ENCODE peak calls at places on chromosomes 12 and 14, in nine cellular contexts. N, Q, Y, J, V, K, T, R and X are unnamed samples.

GRCh38 chr14:34098045-34098984 is 147.4 kb upstream of the EGLN3 start:
- DNase-seq in N (peak), Q (peak), Y (peak), J (peak), V (peak), K (peak), T (no peak), R (no peak), X (peak)

GRCh38 chr14:91573528-91573893 is 63.4 kb upstream of the PPP4R3A start:
- DNase-seq in N (no peak), Q (no peak), Y (no peak), J (no peak), V (no peak), K (no peak), T (no peak), R (no peak), X (no peak)

GRCh38 chr12:16112626-16113560 is 164.6 kb downstream of the SLC15A5 start:
- DNase-seq in N (no peak), Q (peak), Y (no peak), J (no peak), V (no peak), K (no peak), T (no peak), R (no peak), X (peak)

GRCh38 chr12:91620949-91621348 is 438.3 kb upstream of the DCN start:
- DNase-seq in N (peak), Q (peak), Y (no peak), J (no peak), V (no peak), K (no peak), T (no peak), R (no peak), X (no peak)

GRCh38 chr12:123634142-123634561 is 523 bp downstream of the GTF2H3 start:
- DNase-seq in N (no peak), Q (no peak), Y (no peak), J (no peak), V (no peak), K (peak), T (no peak), R (no peak), X (no peak)

GRCh38 chr14:47278233-47278842 is 397.1 kb downstream of the MDGA2 start:
- DNase-seq in N (peak), Q (peak), Y (peak), J (peak), V (peak), K (peak), T (no peak), R (no peak), X (peak)

GRCh38 chr12:20369164-20370000 is 1.0 kb downstream of the PDE3A start:
- DNase-seq in N (peak), Q (peak), Y (no peak), J (peak), V (peak), K (peak), T (no peak), R (peak), X (peak)

GRCh38 chr12:46659844-46660243 is 166.0 kb downstream of the SLC38A4 start:
- DNase-seq in N (no peak), Q (peak), Y (no peak), J (no peak), V (no peak), K (no peak), T (no peak), R (no peak), X (peak)

GRCh38 chr14:21070083-21070609 is at the start of gene ARHGEF40:
- DNase-seq in N (peak), Q (peak), Y (no peak), J (no peak), V (peak), K (peak), T (no peak), R (peak), X (no peak)

GRCh38 chr12:89364058-89364457 is 11.8 kb upstream of the DUSP6 start:
- DNase-seq in N (no peak), Q (no peak), Y (no peak), J (no peak), V (no peak), K (no peak), T (no peak), R (no peak), X (no peak)

GRCh38 chr12:52082988-52083637 is 3.6 kb downstream of the SMIM41 start:
- DNase-seq in N (peak), Q (peak), Y (peak), J (peak), V (peak), K (peak), T (no peak), R (peak), X (peak)

GRCh38 chr12:20463920-20464524 is 95.7 kb downstream of the PDE3A start:
- DNase-seq in N (peak), Q (peak), Y (peak), J (peak), V (no peak), K (no peak), T (no peak), R (no peak), X (peak)

GRCh38 chr12:12645485-12645884 is 33.8 kb downstream of the CREBL2 start:
- DNase-seq in N (peak), Q (peak), Y (peak), J (peak), V (no peak), K (no peak), T (no peak), R (no peak), X (peak)

GRCh38 chr14:59155886-59156285 is 32.6 kb upstream of the DAAM1 start:
- DNase-seq in N (no peak), Q (peak), Y (no peak), J (no peak), V (no peak), K (no peak), T (no peak), R (no peak), X (no peak)

GRCh38 chr14:103819503-103820307 is 27.7 kb downstream of the PPP1R13B start:
- DNase-seq in N (no peak), Q (peak), Y (peak), J (no peak), V (peak), K (no peak), T (no peak), R (peak), X (no peak)

GRCh38 chr12:69007166-69007857 is 74.3 kb upstream of the CPM start:
- DNase-seq in N (peak), Q (peak), Y (no peak), J (peak), V (peak), K (peak), T (no peak), R (no peak), X (peak)

GRCh38 chr12:116048886-116049285 is 228.6 kb downstream of the MED13L start:
- DNase-seq in N (no peak), Q (no peak), Y (no peak), J (no peak), V (no peak), K (no peak), T (no peak), R (no peak), X (no peak)

GRCh38 chr14:104133496-104133895 is 4.9 kb upstream of the KIF26A start:
- DNase-seq in N (no peak), Q (no peak), Y (no peak), J (no peak), V (no peak), K (no peak), T (no peak), R (no peak), X (no peak)

GRCh38 chr14:29927596-29928341 is at the start of gene PRKD1:
- DNase-seq in N (peak), Q (peak), Y (peak), J (peak), V (peak), K (peak), T (no peak), R (peak), X (no peak)

GRCh38 chr12:56476143-56476542 is 7.8 kb downstream of the SPRYD4 start:
- DNase-seq in N (no peak), Q (no peak), Y (no peak), J (no peak), V (no peak), K (no peak), T (no peak), R (no peak), X (no peak)

GRCh38 chr12:66497000-66497897 is 181.6 kb downstream of the GRIP1 start:
- DNase-seq in N (no peak), Q (no peak), Y (no peak), J (no peak), V (no peak), K (no peak), T (no peak), R (no peak), X (no peak)

GRCh38 chr12:1047898-1048660 is 57.1 kb downstream of the ERC1 start:
- DNase-seq in N (no peak), Q (no peak), Y (no peak), J (no peak), V (no peak), K (no peak), T (no peak), R (no peak), X (peak)

GRCh38 chr12:92341333-92341691 is 195.7 kb upstream of the BTG1 start:
- DNase-seq in N (no peak), Q (no peak), Y (peak), J (no peak), V (no peak), K (no peak), T (no peak), R (no peak), X (no peak)

GRCh38 chr12:538731-539539 is 79.2 kb downstream of the B4GALNT3 start:
- DNase-seq in N (peak), Q (peak), Y (no peak), J (peak), V (peak), K (peak), T (no peak), R (peak), X (no peak)

GRCh38 chr14:86570371-86570770 is 1040.4 kb downstream of the FLRT2 start:
- DNase-seq in N (no peak), Q (no peak), Y (no peak), J (no peak), V (no peak), K (no peak), T (no peak), R (no peak), X (no peak)

GRCh38 chr14:24246765-24247212 is 4.4 kb upstream of the TINF2 start:
- DNase-seq in N (no peak), Q (peak), Y (no peak), J (no peak), V (no peak), K (no peak), T (no peak), R (no peak), X (no peak)

GRCh38 chr14:52277552-52277951 is 10.1 kb downstream of the PTGDR start:
- DNase-seq in N (no peak), Q (no peak), Y (no peak), J (no peak), V (no peak), K (no peak), T (no peak), R (no peak), X (no peak)

GRCh38 chr14:50801706-50802105 is 29.3 kb downstream of the NIN start:
- DNase-seq in N (peak), Q (peak), Y (no peak), J (no peak), V (no peak), K (no peak), T (no peak), R (no peak), X (no peak)

GRCh38 chr14:53126705-53127104 is 26.4 kb downstream of the DDHD1 start:
- DNase-seq in N (peak), Q (no peak), Y (no peak), J (no peak), V (no peak), K (no peak), T (no peak), R (no peak), X (no peak)

GRCh38 chr14:91280129-91280528 is 35.6 kb upstream of the GPR68 start:
- DNase-seq in N (no peak), Q (no peak), Y (no peak), J (no peak), V (no peak), K (no peak), T (no peak), R (no peak), X (no peak)

GRCh38 chr12:1740161-1740948 is 49.5 kb downstream of the ADIPOR2 start:
- DNase-seq in N (no peak), Q (no peak), Y (no peak), J (no peak), V (no peak), K (no peak), T (no peak), R (no peak), X (no peak)

GRCh38 chr14:102500190-102500661 is 9.3 kb downstream of the ANKRD9 start:
- DNase-seq in N (peak), Q (peak), Y (no peak), J (no peak), V (no peak), K (no peak), T (no peak), R (peak), X (peak)

GRCh38 chr12:69630191-69630590 is 19.5 kb upstream of the LRRC10 start:
- DNase-seq in N (no peak), Q (peak), Y (peak), J (peak), V (no peak), K (no peak), T (no peak), R (no peak), X (peak)

GRCh38 chr12:80776706-80777105 is 60.0 kb downstream of the MYF5 start:
- DNase-seq in N (no peak), Q (no peak), Y (no peak), J (no peak), V (no peak), K (no peak), T (no peak), R (no peak), X (no peak)

GRCh38 chr14:100147691-100148464 is 11.6 kb downstream of the DEGS2 start:
- DNase-seq in N (no peak), Q (no peak), Y (no peak), J (no peak), V (no peak), K (no peak), T (no peak), R (no peak), X (no peak)
- H3K4me3 ChIP-seq in N (no peak), Q (no peak), Y (no peak), J (no peak), V (no peak), K (no peak), T (no peak), R (no peak), X (no peak)

GRCh38 chr12:64631197-64631596 is 20.9 kb downstream of the RASSF3 start:
- DNase-seq in N (no peak), Q (no peak), Y (no peak), J (no peak), V (no peak), K (no peak), T (no peak), R (no peak), X (no peak)

GRCh38 chr12:64621257-64621942 is 11.1 kb downstream of the RASSF3 start:
- DNase-seq in N (peak), Q (peak), Y (no peak), J (no peak), V (no peak), K (no peak), T (peak), R (no peak), X (peak)

GRCh38 chr12:64627781-64628180 is 17.5 kb downstream of the RASSF3 start:
- DNase-seq in N (peak), Q (peak), Y (no peak), J (peak), V (no peak), K (no peak), T (peak), R (no peak), X (no peak)

GRCh38 chr12:64624035-64624434 is 13.7 kb downstream of the RASSF3 start:
- DNase-seq in N (no peak), Q (no peak), Y (no peak), J (no peak), V (no peak), K (no peak), T (no peak), R (no peak), X (no peak)

DNA sequence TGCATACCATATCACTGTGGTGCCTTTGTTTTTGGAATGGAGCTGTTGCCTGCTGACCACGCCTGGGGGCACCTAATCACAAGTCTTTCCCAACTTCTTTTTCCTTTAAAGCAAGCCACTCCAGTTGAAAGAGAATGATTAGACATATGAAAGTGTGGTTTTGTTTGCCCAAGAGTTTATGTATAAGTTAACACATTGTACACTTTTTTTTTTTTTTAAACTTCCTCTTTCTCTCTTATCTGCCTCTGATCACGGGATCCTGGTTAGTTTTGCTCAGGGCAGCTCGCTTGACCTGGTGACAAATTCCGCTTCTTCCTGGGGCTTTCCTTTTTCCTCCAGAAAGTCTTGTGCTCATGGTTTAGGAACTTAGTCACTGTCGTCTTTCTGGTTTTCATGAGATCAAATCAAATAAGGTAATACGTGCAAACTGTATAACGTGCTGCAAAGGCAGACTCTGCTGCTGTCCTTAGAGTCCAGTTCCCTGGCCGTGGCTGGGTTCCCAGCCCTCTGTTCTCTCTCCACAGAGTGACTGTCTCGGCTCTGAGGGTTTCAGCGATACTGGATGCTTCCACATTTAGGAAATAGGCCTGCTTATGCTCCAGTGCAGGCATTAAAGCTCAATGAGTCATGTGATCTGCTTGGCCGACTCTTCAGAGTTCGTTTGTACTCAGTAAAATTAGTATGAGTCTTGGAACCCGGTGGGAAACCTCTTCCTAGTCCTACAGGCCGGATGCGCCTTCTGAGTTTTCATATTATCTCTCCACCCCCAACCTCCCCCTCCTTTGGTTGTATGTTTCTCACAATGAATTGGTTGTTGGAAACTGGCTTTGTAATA is 15.2 kb downstream of the RASSF3 start:
- DNase-seq in N (peak), Q (peak), Y (peak), J (peak), V (peak), K (peak), T (peak), R (peak), X (peak)
- H3K4me3 ChIP-seq in N (peak), Q (peak), Y (peak), J (peak), V (peak), K (peak), T (peak), R (peak), X (peak)

DNA sequence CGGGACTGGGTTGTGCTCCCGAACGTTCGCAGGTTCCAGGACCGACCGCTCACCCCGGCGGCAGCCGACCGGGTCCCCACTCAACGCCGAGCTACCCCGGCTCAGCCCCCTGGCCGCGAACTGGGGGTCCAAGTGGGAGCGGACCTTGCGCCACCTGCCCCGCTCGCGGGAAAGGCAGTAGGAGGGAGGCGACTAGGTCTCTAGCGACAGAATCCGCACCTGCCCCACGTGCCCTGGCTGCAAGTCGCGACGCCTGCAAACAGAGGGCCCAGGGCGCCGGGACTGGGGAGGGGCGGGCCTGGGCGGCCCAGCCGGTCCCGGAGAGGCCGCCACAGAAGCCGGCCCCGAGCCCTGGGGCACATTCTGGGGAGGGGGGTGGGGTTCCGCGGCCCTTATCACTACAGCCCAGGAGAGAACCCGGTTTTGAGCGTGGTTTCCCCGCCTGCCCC is 239.2 kb upstream of the CPNE8 start:
- DNase-seq in N (no peak), Q (no peak), Y (no peak), J (no peak), V (no peak), K (no peak), T (no peak), R (no peak), X (no peak)
- H3K4me3 ChIP-seq in N (no peak), Q (no peak), Y (no peak), J (peak), V (peak), K (no peak), T (no peak), R (peak), X (no peak)

GRCh38 chr14:77098470-77099353 is 654 bp downstream of the CIPC start:
- DNase-seq in N (no peak), Q (peak), Y (no peak), J (no peak), V (peak), K (peak), T (no peak), R (peak), X (peak)

GRCh38 chr14:77094672-77095284 is 3.3 kb upstream of the CIPC start:
- DNase-seq in N (peak), Q (peak), Y (peak), J (peak), V (peak), K (peak), T (peak), R (peak), X (peak)

GRCh38 chr14:77097689-77098469 is at the start of gene CIPC:
- DNase-seq in N (peak), Q (peak), Y (peak), J (peak), V (peak), K (peak), T (peak), R (peak), X (peak)

GRCh38 chr14:77099425-77100167 is 1.5 kb downstream of the CIPC start:
- DNase-seq in N (peak), Q (peak), Y (no peak), J (no peak), V (no peak), K (peak), T (peak), R (no peak), X (peak)

GRCh38 chr14:77097006-77097688 is 911 bp upstream of the CIPC start:
- DNase-seq in N (peak), Q (peak), Y (peak), J (no peak), V (no peak), K (no peak), T (no peak), R (no peak), X (no peak)
- H3K4me3 ChIP-seq in N (peak), Q (peak), Y (peak), J (peak), V (peak), K (peak), T (peak), R (peak), X (peak)

DNA sequence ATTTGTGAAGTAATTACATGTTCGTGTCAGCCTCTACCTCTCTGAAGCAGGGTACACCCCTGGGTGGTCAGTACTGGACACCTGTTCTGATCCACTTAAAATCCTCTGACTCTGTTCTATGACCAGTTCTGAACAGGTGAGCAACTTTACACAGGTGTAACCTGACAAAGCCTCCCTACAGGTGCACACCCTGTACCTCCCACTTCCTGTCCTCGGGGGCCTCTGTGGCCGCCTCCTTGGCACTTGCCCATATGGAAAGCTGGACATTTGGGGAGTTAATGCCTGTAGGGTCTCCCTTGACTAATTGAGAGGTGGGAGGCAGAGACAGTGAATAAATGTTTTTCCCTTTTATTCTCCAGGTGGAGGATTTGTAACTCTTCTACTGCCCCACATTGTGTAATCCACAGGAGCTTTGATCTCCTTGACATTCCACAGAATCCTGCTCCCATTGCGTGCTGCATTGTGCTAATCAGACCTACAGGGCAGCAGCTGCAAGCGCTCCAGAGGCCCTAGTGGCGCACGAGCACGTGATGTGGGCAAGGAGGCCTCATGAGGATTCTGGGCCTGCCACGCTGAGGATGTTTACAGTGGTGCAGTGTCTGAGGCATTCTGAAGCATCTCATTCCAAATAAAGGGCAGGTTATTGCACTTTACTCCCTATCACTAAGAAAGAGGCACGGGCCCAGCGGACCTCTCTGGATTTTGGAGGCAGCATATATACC is 45.8 kb upstream of the BATF start:
- DNase-seq in N (peak), Q (no peak), Y (peak), J (no peak), V (peak), K (no peak), T (no peak), R (no peak), X (no peak)
- H3K4me3 ChIP-seq in N (no peak), Q (no peak), Y (no peak), J (no peak), V (no peak), K (no peak), T (no peak), R (no peak), X (no peak)